ENCODE peak calls at places on chromosome 12, in ten cellular contexts. G, P, C, Y, H, E, S, R, T and W are unnamed samples.

GRCh38 chr12:50149311-50149710 is 17.9 kb downstream of the CERS5 start:
- DNase-seq in G (no peak), P (no peak), C (no peak), Y (no peak), H (no peak), E (no peak), S (no peak), R (no peak), T (no peak), W (no peak)

GRCh38 chr12:11130382-11130781 is 4.1 kb downstream of the TAS2R30 start:
- DNase-seq in G (no peak), P (no peak), C (no peak), Y (no peak), H (no peak), E (no peak), S (no peak), R (no peak), T (no peak), W (no peak)

GRCh38 chr12:116982721-116983502 is 72.2 kb downstream of the FBXW8 start:
- DNase-seq in G (no peak), P (no peak), C (peak; percentile 20), Y (no peak), H (no peak), E (no peak), S (no peak), R (no peak), T (no peak), W (no peak)

GRCh38 chr12:105995986-105996385 is 142.8 kb downstream of the NUAK1 start:
- DNase-seq in G (no peak), P (no peak), C (no peak), Y (no peak), H (no peak), E (no peak), S (no peak), R (no peak), T (no peak), W (no peak)

GRCh38 chr12:32558941-32559340 is 120.2 kb upstream of the DNM1L start:
- DNase-seq in G (no peak), P (peak; percentile 7), C (no peak), Y (no peak), H (no peak), E (no peak), S (no peak), R (no peak), T (no peak), W (no peak)

GRCh38 chr12:93089805-93090569 is 160.9 kb upstream of the EEA1 start:
- DNase-seq in G (no peak), P (peak; percentile 69), C (peak; percentile 67), Y (no peak), H (no peak), E (no peak), S (no peak), R (no peak), T (no peak), W (peak; percentile 58)

GRCh38 chr12:11814362-11814761 is 164.9 kb downstream of the ETV6 start:
- DNase-seq in G (no peak), P (no peak), C (peak; percentile 66), Y (no peak), H (no peak), E (no peak), S (no peak), R (no peak), T (no peak), W (no peak)

GRCh38 chr12:76674669-76675315 is 89.1 kb upstream of the ZDHHC17 start:
- DNase-seq in G (no peak), P (no peak), C (no peak), Y (no peak), H (no peak), E (no peak), S (no peak), R (no peak), T (no peak), W (no peak)

GRCh38 chr12:76878045-76878898 is 547 bp downstream of the CSRP2 start:
- DNase-seq in G (no peak), P (no peak), C (no peak), Y (peak; percentile 39), H (no peak), E (no peak), S (no peak), R (no peak), T (no peak), W (peak; percentile 27)

GRCh38 chr12:32548691-32549412 is 130.2 kb upstream of the DNM1L start:
- DNase-seq in G (no peak), P (no peak), C (peak; percentile 67), Y (no peak), H (peak; percentile 60), E (no peak), S (no peak), R (no peak), T (no peak), W (no peak)

GRCh38 chr12:66103011-66103913 is 27.3 kb downstream of the LLPH start:
- DNase-seq in G (no peak), P (no peak), C (no peak), Y (no peak), H (no peak), E (peak; percentile 23), S (no peak), R (no peak), T (no peak), W (no peak)

GRCh38 chr12:11630046-11630706 is 19.3 kb upstream of the ETV6 start:
- DNase-seq in G (no peak), P (no peak), C (no peak), Y (no peak), H (peak; percentile 46), E (no peak), S (no peak), R (no peak), T (no peak), W (no peak)

GRCh38 chr12:100593490-100593889 is 20.0 kb downstream of the GAS2L3 start:
- DNase-seq in G (no peak), P (no peak), C (no peak), Y (no peak), H (no peak), E (no peak), S (no peak), R (no peak), T (no peak), W (no peak)

GRCh38 chr12:47066278-47067048 is 13.0 kb upstream of the PCED1B start:
- DNase-seq in G (no peak), P (no peak), C (no peak), Y (no peak), H (no peak), E (no peak), S (no peak), R (no peak), T (no peak), W (no peak)

GRCh38 chr12:76898472-76898871 is 19.7 kb upstream of the CSRP2 start:
- DNase-seq in G (no peak), P (no peak), C (no peak), Y (no peak), H (no peak), E (no peak), S (no peak), R (no peak), T (no peak), W (no peak)

GRCh38 chr12:72271401-72271740 is 799 bp upstream of the TRHDE start:
- DNase-seq in G (peak; percentile 92), P (no peak), C (no peak), Y (no peak), H (no peak), E (peak; percentile 28), S (no peak), R (no peak), T (no peak), W (peak; percentile 16)